ENCODE peak calls at places on chromosomes 2 and 18, in six cellular contexts. I, S, F, U, Z and G are unnamed samples.

GRCh38 chr18:48790869-48791635 is 159.7 kb downstream of the SMAD7 start:
- DNase-seq in F (no peak), Z (no peak), I (no peak), U (no peak), S (no peak), G (no peak)

GRCh38 chr18:11566236-11566965 is 43.0 kb upstream of the SLC35G4 start:
- DNase-seq in F (no peak), I (no peak), Z (no peak), U (no peak), S (no peak), G (no peak)

GRCh38 chr2:164061129-164061746 is 325.4 kb upstream of the FIGN start:
- DNase-seq in S (peak; percentile 14), Z (peak; percentile 13), F (peak; percentile 53), U (peak; percentile 85), I (peak; percentile 18), G (peak; percentile 8)

GRCh38 chr18:43017622-43018021 is 97.9 kb downstream of the RIT2 start:
- DNase-seq in Z (no peak), U (no peak), S (peak; percentile 2), I (no peak), F (no peak), G (no peak)

GRCh38 chr18:22609642-22610041 is 191.9 kb upstream of the CTAGE1 start:
- DNase-seq in F (peak; percentile 16), I (peak; percentile 15), S (no peak), U (no peak), Z (no peak), G (no peak)

GRCh38 chr2:197312186-197312585 is 1.6 kb upstream of the ANKRD44 start:
- DNase-seq in S (no peak), I (no peak), Z (no peak), F (no peak), U (no peak), G (no peak)

GRCh38 chr2:57313678-57314077 is 732.9 kb upstream of the VRK2 start:
- DNase-seq in I (no peak), U (no peak), F (peak; percentile 1), S (no peak), Z (no peak), G (no peak)

GRCh38 chr18:41144444-41144843 is 810.6 kb upstream of the PIK3C3 start:
- DNase-seq in I (no peak), S (no peak), Z (no peak), U (no peak), F (no peak), G (no peak)

GRCh38 chr18:59502222-59502898 is 143.3 kb upstream of the LMAN1 start:
- DNase-seq in I (no peak), Z (no peak), S (no peak), F (no peak), U (no peak), G (no peak)

GRCh38 chr18:4987452-4988405 is 209.3 kb downstream of the AKAIN1 start:
- DNase-seq in S (no peak), I (no peak), Z (no peak), F (no peak), U (no peak), G (no peak)

GRCh38 chr2:143581989-143582719 is 452.9 kb downstream of the ARHGAP15 start:
- DNase-seq in U (no peak), Z (no peak), F (no peak), I (no peak), S (no peak), G (no peak)

GRCh38 chr2:102592601-102593000 is 26.8 kb upstream of the SLC9A2 start:
- DNase-seq in S (no peak), F (no peak), U (peak; percentile 57), Z (no peak), I (peak; percentile 21), G (peak; percentile 16)

GRCh38 chr2:36493221-36493620 is 104.7 kb downstream of the FEZ2 start:
- DNase-seq in U (no peak), Z (no peak), S (no peak), F (no peak), I (no peak), G (no peak)

DNA sequence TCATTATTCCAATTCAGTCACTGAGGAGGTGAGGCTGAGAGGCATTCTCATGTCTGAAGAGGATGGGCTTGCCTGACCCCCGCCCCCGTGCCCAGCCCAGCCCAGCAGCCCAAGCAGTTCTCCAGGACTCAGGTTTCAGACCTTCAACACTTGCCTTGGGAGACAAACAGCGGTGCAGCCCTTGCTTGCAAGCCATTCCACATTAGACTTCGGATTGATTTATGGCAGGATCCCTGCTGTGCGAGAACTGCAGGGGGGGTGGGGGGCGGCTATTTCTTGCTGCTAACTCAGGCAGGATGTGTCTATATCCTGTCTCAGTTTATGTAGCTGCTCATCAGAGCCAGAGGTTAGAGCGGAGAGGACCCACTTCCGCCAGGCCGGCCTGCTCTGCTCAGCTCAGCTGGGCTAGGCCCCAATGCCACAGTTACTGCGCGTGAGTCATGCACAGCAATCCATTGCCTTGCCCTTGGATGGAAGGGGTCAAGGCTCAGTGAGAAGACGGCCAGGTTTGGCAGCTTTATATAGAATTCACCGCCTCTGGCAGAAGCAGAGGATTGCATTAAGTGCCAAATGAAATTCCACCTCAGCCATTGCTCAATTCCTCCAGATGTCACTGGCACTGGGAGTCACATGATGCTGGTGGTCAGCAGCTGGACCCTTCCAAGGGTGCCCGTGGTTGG is 1.8 kb downstream of the GYPC start:
- DNase-seq in F (no peak), S (no peak), U (peak; percentile 63), Z (peak; percentile 61), I (peak; percentile 62), G (peak; percentile 95)
- H3K27me3 ChIP-seq in F (peaks cover 58% of the 10 kb centered on the region), S (no peaks in the 10 kb centered on the region), U (peaks cover 8% of the 10 kb centered on the region), Z (no peaks in the 10 kb centered on the region), I (no peaks in the 10 kb centered on the region), G (no peaks in the 10 kb centered on the region)

GRCh38 chr2:222837643-222838056 is 23.2 kb upstream of the ACSL3 start:
- DNase-seq in S (no peak), F (peak; percentile 63), I (no peak), Z (no peak), U (no peak), G (no peak)

GRCh38 chr2:222833410-222833809 is 27.4 kb upstream of the ACSL3 start:
- DNase-seq in S (no peak), I (no peak), Z (no peak), U (no peak), F (no peak), G (no peak)

GRCh38 chr2:222835823-222836151 is 25.0 kb upstream of the ACSL3 start:
- DNase-seq in U (no peak), F (no peak), I (no peak), Z (no peak), S (no peak), G (no peak)

GRCh38 chr2:222840060-222840802 is 20.6 kb upstream of the ACSL3 start:
- DNase-seq in F (no peak), S (no peak), I (no peak), U (no peak), Z (no peak), G (no peak)

DNA sequence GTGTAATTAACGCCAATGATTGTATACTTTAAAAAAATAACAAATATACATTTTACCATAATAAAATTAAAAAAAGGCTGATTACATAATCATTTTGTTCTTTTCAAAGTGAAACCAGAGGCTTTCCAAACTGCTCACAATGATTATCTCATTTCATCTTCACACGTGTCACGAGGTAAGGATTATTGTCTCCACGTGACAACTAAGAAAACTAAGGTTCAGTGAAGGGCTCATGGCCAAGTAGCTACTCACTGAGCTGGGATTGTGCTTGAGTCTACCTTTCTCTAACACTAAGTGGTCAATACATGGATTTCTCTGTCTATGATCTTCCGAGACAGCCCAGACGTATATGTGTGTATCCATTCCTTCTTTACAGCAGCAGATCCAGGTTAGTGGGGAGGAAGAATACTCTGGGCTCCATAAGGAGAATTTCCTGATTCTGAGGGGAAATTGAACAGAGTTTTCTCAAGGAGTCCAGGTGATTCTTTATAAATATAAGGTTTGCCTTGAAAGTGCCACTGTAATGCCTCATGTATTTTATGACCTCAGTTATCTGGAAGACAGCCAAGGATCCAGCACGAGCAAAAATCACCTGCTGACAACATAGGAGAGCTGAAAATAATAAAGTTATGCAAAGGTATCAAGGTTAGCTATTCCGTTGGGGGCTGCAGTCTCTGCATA is 25.6 kb upstream of the ACSL3 start:
- DNase-seq in I (no peak), U (no peak), Z (no peak), F (no peak), S (no peak), G (no peak)
- TF ChIP-seq GABPA in I (no peak), U (no peak), Z (no peak), F (no peak), S (no peak), G (no peak)

GRCh38 chr2:218957685-218958084 is 1.8 kb upstream of the CDK5R2 start:
- DNase-seq in F (no peak), Z (no peak), S (no peak), U (no peak), I (no peak), G (no peak)
- H3K27me3 ChIP-seq in F (peaks cover 79% of the 10 kb centered on the region), Z (peaks cover 12% of the 10 kb centered on the region), S (peaks cover 41% of the 10 kb centered on the region), U (peaks cover 55% of the 10 kb centered on the region), I (peaks cover 7% of the 10 kb centered on the region), G (peaks cover 50% of the 10 kb centered on the region)

DNA sequence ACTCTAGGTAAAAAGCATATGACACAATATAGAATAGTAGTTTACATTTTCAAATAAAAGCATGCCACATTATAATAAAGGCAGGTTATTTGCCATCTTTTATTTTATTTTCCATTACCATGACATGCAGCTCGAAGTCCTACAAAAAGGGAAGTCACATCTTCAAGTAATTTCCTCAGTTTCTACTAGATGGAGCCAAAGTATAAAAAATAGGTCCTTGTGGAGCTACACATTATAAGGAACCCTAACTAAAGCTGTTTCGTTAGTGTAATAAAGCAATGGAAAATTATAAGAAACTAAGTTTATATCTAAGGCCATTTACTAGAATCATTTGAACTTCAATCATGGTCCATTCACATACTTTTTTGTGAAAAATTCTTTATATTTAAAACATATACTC is 674.5 kb downstream of the KCNJ3 start:
- DNase-seq in U (no peak), F (no peak), S (no peak), Z (no peak), I (no peak), G (no peak)
- TF ChIP-seq GABPA in U (no peak), F (no peak), S (no peak), Z (no peak), I (no peak), G (no peak)

GRCh38 chr2:181678744-181679543 is 1.4 kb downstream of the NEUROD1 start:
- DNase-seq in I (no peak), S (no peak), Z (no peak), F (no peak), U (no peak), G (no peak)

GRCh38 chr2:181679544-181679979 is 755 bp downstream of the NEUROD1 start:
- DNase-seq in F (no peak), I (no peak), U (no peak), S (no peak), Z (no peak), G (no peak)

GRCh38 chr2:181680055-181680936 is at the start of gene NEUROD1:
- DNase-seq in S (peak; percentile 91), F (no peak), I (no peak), Z (no peak), U (peak; percentile 78), G (no peak)

GRCh38 chr2:181675241-181675640 is 5.1 kb downstream of the NEUROD1 start:
- DNase-seq in U (no peak), S (no peak), Z (no peak), I (no peak), F (no peak), G (no peak)

GRCh38 chr2:181678033-181678586 is 2.2 kb downstream of the NEUROD1 start:
- DNase-seq in S (no peak), U (peak; percentile 89), F (peak; percentile 45), I (peak; percentile 55), Z (no peak), G (peak; percentile 59)
- H3K27me3 ChIP-seq in S (no peaks in the 10 kb centered on the region), U (peaks cover 61% of the 10 kb centered on the region), F (peaks cover 30% of the 10 kb centered on the region), I (peaks cover 16% of the 10 kb centered on the region), Z (peaks cover 11% of the 10 kb centered on the region), G (peaks cover 53% of the 10 kb centered on the region)

GRCh38 chr2:15841776-15842554 is 98.4 kb upstream of the MYCN start:
- DNase-seq in F (peak; percentile 32), Z (no peak), S (peak; percentile 51), I (no peak), U (no peak), G (no peak)
- TF ChIP-seq GABPA in F (no peak), Z (no peak), S (no peak), I (no peak), U (no peak), G (no peak)